ENCODE peak calls at places on chromosomes 7 and 10, in six cellular contexts. W, K, O, Q, Y and A are unnamed samples.
A peak's percentile ranks its signal among the peaks of the same experiment; 100 is the strongest.

GRCh38 chr7:124032369-124033092 is at the start of gene TMEM229A:
- DNase-seq in W (peak; percentile 22), K (peak; percentile 48), O (no peak), Q (peak; percentile 84), Y (no peak), A (peak; percentile 78)

GRCh38 chr10:1492641-1493040 is 244.7 kb downstream of the ADARB2 start:
- DNase-seq in W (no peak), K (no peak), O (no peak), Q (no peak), Y (no peak), A (no peak)

GRCh38 chr10:3874988-3875841 is 90.2 kb upstream of the KLF6 start:
- DNase-seq in W (peak; percentile 35), K (no peak), O (no peak), Q (no peak), Y (no peak), A (no peak)

GRCh38 chr10:87656431-87657072 is 3.1 kb upstream of the PAPSS2 start:
- DNase-seq in W (no peak), K (peak; percentile 46), O (no peak), Q (peak; percentile 75), Y (no peak), A (peak; percentile 72)

GRCh38 chr7:79410345-79410744 is 43.1 kb downstream of the MAGI2 start:
- DNase-seq in W (no peak), K (no peak), O (no peak), Q (no peak), Y (no peak), A (no peak)

GRCh38 chr10:18658301-18658991 is 785 bp upstream of the ARL5B start:
- DNase-seq in W (peak; percentile 59), K (peak; percentile 74), O (no peak), Q (peak; percentile 40), Y (no peak), A (no peak)

GRCh38 chr10:2882628-2883027 is 184.7 kb upstream of the PFKP start:
- DNase-seq in W (no peak), K (no peak), O (no peak), Q (no peak), Y (no peak), A (peak; percentile 89)

GRCh38 chr10:74177140-74177677 is 26.2 kb downstream of the ADK start:
- DNase-seq in W (peak; percentile 60), K (peak; percentile 37), O (no peak), Q (peak; percentile 78), Y (no peak), A (no peak)

GRCh38 chr7:1707756-1708611 is 37.9 kb downstream of the ELFN1 start:
- DNase-seq in W (no peak), K (no peak), O (peak; percentile 49), Q (no peak), Y (no peak), A (no peak)

GRCh38 chr10:73553726-73554125 is 37.4 kb downstream of the USP54 start:
- DNase-seq in W (no peak), K (no peak), O (no peak), Q (no peak), Y (no peak), A (no peak)

GRCh38 chr10:113261130-113261529 is 291.7 kb upstream of the HABP2 start:
- DNase-seq in W (no peak), K (no peak), O (no peak), Q (no peak), Y (no peak), A (no peak)

GRCh38 chr10:93799309-93799708 is 41.6 kb downstream of the LGI1 start:
- DNase-seq in W (no peak), K (no peak), O (no peak), Q (no peak), Y (no peak), A (no peak)

GRCh38 chr7:158819571-158820203 is 9.6 kb downstream of the ESYT2 start:
- DNase-seq in W (no peak), K (no peak), O (no peak), Q (no peak), Y (no peak), A (no peak)

GRCh38 chr10:28181478-28182096 is 121.3 kb downstream of the MPP7 start:
- DNase-seq in W (no peak), K (peak; percentile 39), O (no peak), Q (no peak), Y (no peak), A (no peak)

GRCh38 chr10:99917963-99918825 is 91.6 kb downstream of the DNMBP start:
- DNase-seq in W (peak; percentile 48), K (peak; percentile 72), O (no peak), Q (peak; percentile 72), Y (no peak), A (peak; percentile 91)

GRCh38 chr7:136074840-136075239 is 97.7 kb upstream of the MTPN start:
- DNase-seq in W (no peak), K (no peak), O (no peak), Q (no peak), Y (no peak), A (no peak)

GRCh38 chr7:121000091-121000983 is 11.8 kb downstream of the CPED1 start:
- DNase-seq in W (no peak), K (peak; percentile 59), O (no peak), Q (no peak), Y (no peak), A (no peak)

GRCh38 chr7:81926154-81926553 is 156.3 kb upstream of the HGF start:
- DNase-seq in W (no peak), K (peak; percentile 33), O (no peak), Q (no peak), Y (no peak), A (no peak)

GRCh38 chr10:7512487-7512886 is 101.7 kb upstream of the SFMBT2 start:
- DNase-seq in W (no peak), K (no peak), O (no peak), Q (no peak), Y (no peak), A (peak; percentile 16)

DNA sequence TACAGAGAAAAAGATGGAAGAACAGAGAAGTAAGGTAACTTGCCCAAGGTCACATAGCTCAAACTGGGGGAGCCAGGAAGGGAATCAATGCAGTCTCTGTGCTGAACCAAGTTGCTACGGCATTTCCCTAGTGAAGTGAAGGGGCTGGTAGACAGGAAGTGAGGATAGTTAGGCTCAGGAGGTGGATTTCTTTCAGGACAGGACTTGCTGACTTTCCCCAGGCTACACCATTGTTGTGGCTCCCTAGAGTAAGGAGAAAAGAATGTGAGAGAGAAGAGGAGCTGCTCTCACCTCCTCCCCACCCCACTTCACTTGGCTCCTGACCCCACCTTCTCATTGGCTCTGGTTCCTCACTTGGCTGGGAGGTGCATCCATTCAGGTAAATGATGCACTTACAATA is 316.9 kb downstream of the INHBA start:
- DNase-seq in W (no peak), K (peak; percentile 36), O (no peak), Q (no peak), Y (no peak), A (no peak)
- TF ChIP-seq CTCF in W (no peak), K (no peak), O (no peak), Q (no peak), Y (no peak), A (no peak)

GRCh38 chr10:119667562-119668328 is 16.6 kb downstream of the BAG3 start:
- DNase-seq in W (peak; percentile 81), K (peak; percentile 98), O (peak; percentile 90), Q (peak; percentile 76), Y (no peak), A (peak; percentile 67)
- H3K4me3 ChIP-seq in W (no peak overlapping the region), K (no peak overlapping the region), O (no peak overlapping the region), Q (no peak overlapping the region), Y (no peak overlapping the region), A (no peak overlapping the region)

DNA sequence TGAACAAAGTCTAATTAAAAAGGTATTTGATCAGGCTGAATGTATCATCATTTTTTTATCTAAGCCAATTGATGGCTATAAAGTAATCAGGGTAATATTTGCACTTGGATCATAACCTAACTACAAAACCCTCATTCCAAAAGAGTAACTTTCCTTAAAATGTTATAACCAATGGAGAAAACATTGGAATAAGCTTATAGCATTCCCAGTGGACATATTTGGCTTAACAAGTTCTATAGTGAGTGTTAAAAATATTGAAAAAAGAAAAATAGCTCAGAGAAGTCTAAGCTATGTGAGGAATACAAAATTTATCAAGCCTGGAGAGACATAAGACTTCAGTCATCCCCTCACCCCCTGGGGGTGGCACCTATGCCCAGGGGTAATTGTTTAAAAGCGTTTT is 358.8 kb downstream of the LRRTM3 start:
- DNase-seq in W (no peak), K (no peak), O (no peak), Q (no peak), Y (no peak), A (no peak)
- TF ChIP-seq CTCF in W (no peak), K (no peak), O (no peak), Q (peak; percentile 23), Y (no peak), A (no peak)

GRCh38 chr7:52779004-52779403 is 256.4 kb upstream of the POM121L12 start:
- DNase-seq in W (no peak), K (no peak), O (no peak), Q (no peak), Y (no peak), A (no peak)
- H3K4me3 ChIP-seq in W (no peak overlapping the region), K (no peak overlapping the region), O (no peak overlapping the region), Q (no peak overlapping the region), Y (no peak overlapping the region), A (no peak overlapping the region)

GRCh38 chr7:111853231-111853990 is 291.1 kb upstream of the IMMP2L start:
- DNase-seq in W (no peak), K (no peak), O (no peak), Q (no peak), Y (no peak), A (peak; percentile 57)
- TF ChIP-seq CTCF in W (no peak), K (peak; percentile 6), O (no peak), Q (peak; percentile 23), Y (no peak), A (peak; percentile 57)

GRCh38 chr10:77890097-77890496 is 36.5 kb downstream of the DLG5 start:
- DNase-seq in W (no peak), K (no peak), O (no peak), Q (no peak), Y (no peak), A (no peak)

GRCh38 chr10:77886795-77887355 is 39.7 kb downstream of the DLG5 start:
- DNase-seq in W (no peak), K (no peak), O (no peak), Q (no peak), Y (no peak), A (no peak)

GRCh38 chr10:77889277-77889903 is 37.2 kb downstream of the DLG5 start:
- DNase-seq in W (peak; percentile 93), K (no peak), O (no peak), Q (peak; percentile 76), Y (no peak), A (no peak)

GRCh38 chr10:77888356-77888703 is 38.2 kb downstream of the DLG5 start:
- DNase-seq in W (no peak), K (no peak), O (no peak), Q (no peak), Y (no peak), A (peak; percentile 74)

GRCh38 chr10:77887631-77888355 is 38.8 kb downstream of the DLG5 start:
- DNase-seq in W (no peak), K (peak; percentile 25), O (peak; percentile 67), Q (peak; percentile 41), Y (no peak), A (peak; percentile 31)
- H3K4me3 ChIP-seq in W (no peak overlapping the region), K (peak overlapping the region; percentile 3), O (peak overlapping the region; percentile 26), Q (no peak overlapping the region), Y (no peak overlapping the region), A (peak overlapping the region; percentile 21)